ENCODE peak calls at places on chromosomes 6 and 20, in ten cellular contexts. X is Panc1; I is central memory CD8-positive, alpha-beta T cell; A is pancreas; O is stimulated activated naive CD8-positive, alpha-beta T cell treated with anti-CD3 and anti-CD28 coated beads, Interleukin-15, Interleukin-2, amounts not matched to agents 100 U/mL and 50 U/mL, for 24 hours; W is T-helper 17 cell; G is naive thymus-derived CD8-positive, alpha-beta T cell; B is activated CD4-positive, CD25-positive, alpha-beta regulatory T cell treated with anti-CD3 and anti-CD28 coated beads, Interleukin-2, amount 50 U/mL, for 24 hours; K is activated naive CD4-positive, alpha-beta T cell treated with anti-CD3 and anti-CD28 coated beads, Interleukin-2, amount 50 U/mL, for 72 hours; U is right lobe of liver. Q is an unnamed sample.
A peak's percentile ranks its signal among the peaks of the same experiment; 100 is the strongest.

GRCh38 chr20:44215125-44215524 is 4.6 kb upstream of the OSER1 start:
- ATAC-seq in O (no peak), W (no peak), A (no peak), X (peak; percentile 54), G (peak; percentile 15), B (no peak), K (no peak), U (peak; percentile 14), I (no peak), Q (no peak)

GRCh38 chr6:163652328-163652727 is 237.8 kb downstream of the QKI start:
- ATAC-seq in G (no peak), K (no peak), A (peak; percentile 56), B (no peak), U (no peak), X (no peak), O (no peak), I (no peak), W (no peak), Q (peak; percentile 91)

GRCh38 chr6:132062626-132063025 is 111.5 kb upstream of the CCN2 start:
- ATAC-seq in K (no peak), G (no peak), B (no peak), A (no peak), I (no peak), X (no peak), W (no peak), O (no peak), U (no peak), Q (no peak)

GRCh38 chr6:76594109-76594508 is 521.6 kb upstream of the IMPG1 start:
- ATAC-seq in G (no peak), U (no peak), W (no peak), K (no peak), X (no peak), O (no peak), A (no peak), B (no peak), I (no peak), Q (no peak)

GRCh38 chr6:38354905-38355304 is 284.8 kb downstream of the BTBD9 start:
- ATAC-seq in O (no peak), X (no peak), I (no peak), U (no peak), G (no peak), W (no peak), K (peak; percentile 45), B (peak; percentile 45), A (no peak), Q (no peak)

GRCh38 chr6:111865909-111866546 is 7.2 kb downstream of the FYN start:
- ATAC-seq in W (no peak), K (peak; percentile 40), U (no peak), O (peak; percentile 53), I (no peak), X (no peak), A (no peak), G (no peak), B (peak; percentile 32), Q (no peak)

GRCh38 chr20:41989935-41990635 is 371.9 kb upstream of the CHD6 start:
- ATAC-seq in A (no peak), K (no peak), X (no peak), W (no peak), U (no peak), G (no peak), I (no peak), B (no peak), O (no peak), Q (no peak)

GRCh38 chr20:49583669-49584417 is 15.9 kb upstream of the PTGIS start:
- ATAC-seq in K (peak; percentile 47), I (no peak), B (no peak), W (peak; percentile 23), U (peak; percentile 88), O (peak; percentile 69), X (peak; percentile 88), G (no peak), A (peak; percentile 96), Q (peak; percentile 27)

GRCh38 chr6:21871831-21872230 is 278.3 kb downstream of the SOX4 start:
- ATAC-seq in U (no peak), K (peak; percentile 51), B (no peak), W (no peak), A (no peak), O (no peak), X (no peak), G (no peak), I (no peak), Q (no peak)

GRCh38 chr6:122145246-122145645 is 254.2 kb upstream of the HSF2 start:
- ATAC-seq in A (no peak), O (no peak), K (no peak), G (no peak), B (no peak), I (no peak), U (no peak), W (no peak), X (no peak), Q (no peak)

Q was measured in esophagus mucosa.